ENCODE peak calls at places on chromosomes 16 and 17, in seven cellular contexts. I is mammary epithelial cell, V is fibroblast of lung, N is H9, U is GM12878, J is IMR-90, D is neuronal stem cell. T is an unnamed sample.

GRCh38 chr16:14510939-14511797 is 118.9 kb downstream of the PARN start:
- DNase-seq in I (peak), V (peak), N (no peak), U (no peak), J (peak), D (no peak), T (peak)

GRCh38 chr17:76527430-76528111 is 9.9 kb downstream of the CYGB start:
- DNase-seq in I (peak), V (peak), N (peak), U (no peak), J (peak), D (no peak), T (no peak)

GRCh38 chr16:58670177-58670576 is 14.4 kb downstream of the SLC38A7 start:
- DNase-seq in I (no peak), V (no peak), N (no peak), U (no peak), J (peak), D (no peak), T (no peak)

GRCh38 chr17:11204991-11205390 is 36.0 kb upstream of the SHISA6 start:
- DNase-seq in I (no peak), V (no peak), N (no peak), U (no peak), J (no peak), D (no peak), T (no peak)

GRCh38 chr17:51612692-51613091 is 352.3 kb downstream of the UTP18 start:
- DNase-seq in I (no peak), V (no peak), N (no peak), U (no peak), J (no peak), D (no peak), T (no peak)

GRCh38 chr17:82399030-82399429 is 19.1 kb upstream of the HEXD start:
- DNase-seq in I (no peak), V (peak), N (no peak), U (no peak), J (peak), D (no peak), T (peak)

GRCh38 chr17:63960006-63960405 is 12.7 kb downstream of the SCN4A start:
- DNase-seq in I (no peak), V (no peak), N (no peak), U (no peak), J (no peak), D (no peak), T (no peak)

GRCh38 chr16:57265850-57266530 is 18.5 kb downstream of the PLLP start:
- DNase-seq in I (peak), V (peak), N (no peak), U (no peak), J (no peak), D (no peak), T (peak)

GRCh38 chr16:56817938-56818337 is 47.1 kb upstream of the SLC12A3 start:
- DNase-seq in I (no peak), V (no peak), N (no peak), U (no peak), J (no peak), D (no peak), T (no peak)

GRCh38 chr16:674968-675883 is at the start of gene RHBDL1:
- DNase-seq in I (no peak), V (peak), N (peak), U (no peak), J (peak), D (no peak), T (peak)

GRCh38 chr16:54630284-54630967 is 300.2 kb upstream of the IRX5 start:
- DNase-seq in I (peak), V (peak), N (no peak), U (no peak), J (no peak), D (no peak), T (peak)

GRCh38 chr17:74928786-74929185 is 4.7 kb downstream of the OTOP2 start:
- DNase-seq in I (no peak), V (no peak), N (peak), U (no peak), J (no peak), D (no peak), T (no peak)

GRCh38 chr17:28916302-28916934 is 13.5 kb upstream of the DHRS13 start:
- DNase-seq in I (no peak), V (peak), N (no peak), U (no peak), J (peak), D (no peak), T (peak)

GRCh38 chr17:81341347-81342061 is 46.4 kb upstream of the SLC38A10 start:
- DNase-seq in I (no peak), V (peak), N (peak), U (no peak), J (no peak), D (no peak), T (peak)

GRCh38 chr17:36752096-36752888 is 150.9 kb downstream of the MRM1 start:
- DNase-seq in I (no peak), V (no peak), N (no peak), U (no peak), J (no peak), D (no peak), T (no peak)

GRCh38 chr16:58331024-58331707 is 36.3 kb upstream of the PRSS54 start:
- DNase-seq in I (no peak), V (peak), N (peak), U (no peak), J (no peak), D (peak), T (no peak)

GRCh38 chr17:8105957-8106398 is 12.3 kb downstream of the ALOXE3 start:
- DNase-seq in I (peak), V (no peak), N (no peak), U (no peak), J (no peak), D (no peak), T (peak)

GRCh38 chr17:59601130-59601529 is 18.6 kb upstream of the CLTC start:
- DNase-seq in I (no peak), V (no peak), N (no peak), U (no peak), J (no peak), D (no peak), T (no peak)

GRCh38 chr16:86019446-86020047 is 120.6 kb downstream of the IRF8 start:
- DNase-seq in I (no peak), V (no peak), N (peak), U (no peak), J (no peak), D (no peak), T (no peak)

GRCh38 chr16:74607310-74607966 is 524 bp upstream of the GLG1 start:
- DNase-seq in I (no peak), V (no peak), N (no peak), U (no peak), J (no peak), D (no peak), T (no peak)

GRCh38 chr16:72092832-72093447 is 480 bp downstream of the TXNL4B start:
- DNase-seq in I (peak), V (peak), N (no peak), U (no peak), J (peak), D (peak), T (peak)

GRCh38 chr17:15091825-15092224 is 173.3 kb downstream of the PMP22 start:
- DNase-seq in I (peak), V (no peak), N (no peak), U (no peak), J (no peak), D (no peak), T (peak)

GRCh38 chr17:79114455-79115301 is 40.1 kb downstream of the ENGASE start:
- DNase-seq in I (peak), V (no peak), N (no peak), U (no peak), J (no peak), D (peak), T (peak)

GRCh38 chr17:59381716-59382570 is 50.5 kb downstream of the YPEL2 start:
- DNase-seq in I (no peak), V (no peak), N (no peak), U (no peak), J (no peak), D (no peak), T (peak)

GRCh38 chr17:7558544-7559306 is at the start of gene TNFSF13:
- DNase-seq in I (no peak), V (no peak), N (no peak), U (no peak), J (no peak), D (no peak), T (no peak)

GRCh38 chr16:19137621-19138128 is 23.9 kb downstream of the ITPRIPL2 start:
- DNase-seq in I (no peak), V (no peak), N (no peak), U (no peak), J (no peak), D (no peak), T (no peak)

GRCh38 chr16:19135201-19135838 is 21.6 kb downstream of the ITPRIPL2 start:
- DNase-seq in I (no peak), V (no peak), N (no peak), U (no peak), J (no peak), D (no peak), T (no peak)

GRCh38 chr16:19137201-19137601 is 23.4 kb downstream of the ITPRIPL2 start:
- DNase-seq in I (no peak), V (peak), N (no peak), U (no peak), J (no peak), D (no peak), T (peak)

GRCh38 chr16:19135896-19136438 is 22.2 kb downstream of the ITPRIPL2 start:
- DNase-seq in I (peak), V (no peak), N (no peak), U (no peak), J (peak), D (no peak), T (peak)

GRCh38 chr16:19136549-19137196 is 22.9 kb downstream of the ITPRIPL2 start:
- DNase-seq in I (peak), V (no peak), N (no peak), U (no peak), J (peak), D (no peak), T (peak)
- H3K9ac ChIP-seq in I (no peak), V (no peak), N (no peak), U (no peak), J (no peak), D (no peak), T (no peak)

GRCh38 chr16:3561626-3562025 is 15.6 kb downstream of the NLRC3 start:
- DNase-seq in I (no peak), V (no peak), N (no peak), U (no peak), J (no peak), D (no peak), T (no peak)
- H2AFZ ChIP-seq in I (no peak), V (no peak), N (no peak), U (no peak), J (peak), D (no peak), T (no peak)

DNA sequence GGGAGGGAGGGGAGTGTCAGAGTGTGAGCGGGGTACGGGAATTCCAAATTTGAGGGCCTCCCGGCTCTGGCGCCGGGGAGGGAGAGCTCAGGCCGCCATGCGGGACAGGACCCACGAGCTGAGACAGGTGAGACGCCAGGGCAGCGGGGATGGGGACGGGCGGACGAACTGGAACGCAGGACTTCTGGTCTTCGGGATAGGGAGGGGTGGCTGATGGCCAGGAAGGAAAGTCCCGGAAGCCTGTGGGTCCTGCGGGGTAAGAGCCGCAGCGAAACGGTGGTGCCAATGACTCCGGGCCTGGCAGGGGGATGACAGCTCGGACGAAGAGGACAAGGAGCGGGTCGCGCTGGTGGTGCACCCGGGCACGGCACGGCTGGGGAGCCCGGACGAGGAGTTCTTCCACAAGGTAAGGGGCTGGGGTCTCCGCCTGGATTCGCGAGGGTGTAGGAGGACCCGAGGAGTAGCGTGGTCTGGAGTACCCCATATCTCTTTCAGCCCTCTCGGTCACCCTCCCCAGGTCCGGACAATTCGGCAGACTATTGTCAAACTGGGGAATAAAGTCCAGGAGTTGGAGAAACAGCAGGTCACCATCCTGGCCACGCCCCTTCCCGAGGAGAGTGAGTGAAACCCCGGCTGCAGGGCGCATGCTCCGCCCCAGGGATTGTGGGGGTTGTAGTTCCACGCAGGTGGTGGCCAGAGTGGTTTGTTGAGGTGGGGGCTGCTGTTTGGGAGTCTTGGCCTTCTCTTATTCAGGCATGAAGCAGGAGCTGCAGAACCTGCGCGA is 543 bp downstream of the STX4 start:
- DNase-seq in I (peak), V (peak), N (peak), U (peak), J (peak), D (peak), T (peak)
- H3K9ac ChIP-seq in I (peak), V (peak), N (no peak), U (peak), J (peak), D (peak), T (peak)

DNA sequence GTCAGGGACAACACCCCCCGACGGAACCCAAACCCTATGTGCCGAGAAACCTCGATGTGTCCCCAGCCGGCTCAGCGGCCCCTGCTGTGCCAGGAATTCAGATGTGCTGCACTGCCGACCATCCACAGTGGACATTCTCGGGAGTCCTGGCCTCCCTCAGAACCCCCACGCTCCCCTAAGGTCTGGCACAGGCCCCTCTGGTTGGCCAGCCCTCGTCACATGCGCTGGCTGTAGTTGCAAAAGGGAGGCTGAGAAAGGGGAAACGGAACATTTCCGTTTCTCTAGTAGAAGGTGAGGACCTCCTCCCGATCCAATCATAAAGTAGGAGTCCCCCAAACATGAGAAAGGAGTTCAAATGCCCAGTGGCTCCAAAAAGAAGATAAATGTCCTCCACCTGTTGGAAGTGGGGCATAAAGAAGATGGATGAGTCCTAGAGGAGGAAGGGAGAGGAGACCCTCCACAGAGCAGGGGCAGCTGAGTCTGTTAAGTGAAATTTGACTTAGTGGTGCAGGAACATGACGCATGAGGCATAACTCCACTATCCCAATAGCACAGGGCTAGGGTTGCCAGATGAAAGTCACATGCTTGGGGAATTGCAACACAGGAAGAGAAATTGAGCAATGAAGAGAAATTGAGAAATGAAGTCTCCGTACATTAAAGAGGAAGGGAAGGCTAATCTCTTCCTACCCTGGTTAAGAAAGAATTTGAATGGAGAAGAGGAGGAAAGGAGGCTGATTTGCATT is 49.3 kb upstream of the WSB1 start:
- DNase-seq in I (peak), V (peak), N (peak), U (no peak), J (peak), D (no peak), T (peak)
- H2AFZ ChIP-seq in I (peak), V (peak), N (no peak), U (peak), J (peak), D (peak), T (peak)

DNA sequence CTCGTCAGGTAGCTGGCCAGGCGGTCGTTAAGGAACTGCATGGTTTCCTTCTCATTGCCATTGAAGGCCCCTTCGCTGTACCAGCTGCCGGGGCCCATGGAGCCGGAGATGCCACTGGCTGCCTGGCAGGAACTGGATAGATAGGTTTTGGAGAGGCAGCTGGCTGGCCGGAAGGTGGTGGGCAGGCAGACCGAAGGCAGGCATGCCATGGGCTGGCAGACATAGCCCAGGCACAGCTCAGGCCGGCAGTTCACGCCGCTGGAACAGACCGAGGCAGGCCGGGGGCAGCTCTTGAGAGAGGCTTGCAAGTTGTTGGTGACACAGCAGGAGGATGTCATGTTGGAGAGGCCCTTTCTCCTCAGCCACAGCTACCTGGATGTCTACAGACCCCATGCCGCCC is at the start of gene KRT32:
- DNase-seq in I (no peak), V (no peak), N (no peak), U (no peak), J (no peak), D (no peak), T (no peak)
- H3K9ac ChIP-seq in I (no peak), V (no peak), N (no peak), U (no peak), J (no peak), D (no peak), T (no peak)

T was measured in GM23248.